ENCODE peak calls at places on chromosome 21, in five cellular contexts. One of them, this sample, is unnamed.
A peak's percentile ranks its signal among the peaks of the same experiment; 100 is the strongest.

GRCh38 chr21:31420988-31421387 is 76.9 kb upstream of the TIAM1 start:
- DNase-seq in HepG2: no peak
- DNase-seq in H1: no peak
- DNase-seq in WTC11: no peak
- DNase-seq in GM12878: no peak
- DNase-seq in this sample: no peak

GRCh38 chr21:44713130-44713529 is 1.8 kb upstream of the TSPEAR start:
- DNase-seq in H1: peak; percentile 45
- DNase-seq in GM12878: no peak
- DNase-seq in HepG2: no peak
- DNase-seq in WTC11: no peak
- DNase-seq in this sample: no peak

GRCh38 chr21:39006653-39007417 is 176.4 kb downstream of the PSMG1 start:
- DNase-seq in WTC11: no peak
- DNase-seq in GM12878: no peak
- DNase-seq in HepG2: no peak
- DNase-seq in H1: no peak
- DNase-seq in this sample: no peak

GRCh38 chr21:44518684-44519083 is 21.3 kb downstream of the KRTAP10-1 start:
- DNase-seq in GM12878: no peak
- DNase-seq in WTC11: no peak
- DNase-seq in HepG2: no peak
- DNase-seq in H1: no peak
- DNase-seq in this sample: no peak

GRCh38 chr21:17650301-17650700 is 37.6 kb upstream of the BTG3 start:
- DNase-seq in H1: no peak
- DNase-seq in HepG2: peak; percentile 32
- DNase-seq in GM12878: no peak
- DNase-seq in WTC11: no peak
- DNase-seq in this sample: no peak

GRCh38 chr21:39007532-39007931 is 175.7 kb downstream of the PSMG1 start:
- DNase-seq in HepG2: no peak
- DNase-seq in WTC11: no peak
- DNase-seq in H1: no peak
- DNase-seq in GM12878: no peak
- DNase-seq in this sample: no peak

GRCh38 chr21:41750051-41750450 is 16.8 kb downstream of the RIPK4 start:
- DNase-seq in WTC11: no peak
- DNase-seq in H1: no peak
- DNase-seq in HepG2: no peak
- DNase-seq in GM12878: no peak
- DNase-seq in this sample: no peak

GRCh38 chr21:43266534-43266933 is 97.7 kb downstream of the CRYAA start:
- DNase-seq in WTC11: no peak
- DNase-seq in GM12878: no peak
- DNase-seq in H1: no peak
- DNase-seq in HepG2: no peak
- DNase-seq in this sample: no peak

GRCh38 chr21:42320791-42321190 is 5.6 kb upstream of the TFF3 start:
- DNase-seq in GM12878: no peak
- DNase-seq in HepG2: no peak
- DNase-seq in WTC11: no peak
- DNase-seq in H1: no peak
- DNase-seq in this sample: no peak

GRCh38 chr21:45127937-45128336 is 53.6 kb downstream of the ADARB1 start:
- DNase-seq in H1: no peak
- DNase-seq in HepG2: no peak
- DNase-seq in GM12878: no peak
- DNase-seq in WTC11: no peak
- DNase-seq in this sample: no peak

GRCh38 chr21:42145569-42146250 is 73.2 kb upstream of the ABCG1 start:
- DNase-seq in GM12878: peak; percentile 17
- DNase-seq in WTC11: peak; percentile 70
- DNase-seq in H1: peak; percentile 74
- DNase-seq in HepG2: peak; percentile 33
- DNase-seq in this sample: peak; percentile 85

GRCh38 chr21:37557261-37557950 is 190.8 kb downstream of the DYRK1A start:
- DNase-seq in H1: no peak
- DNase-seq in WTC11: no peak
- DNase-seq in HepG2: peak; percentile 28
- DNase-seq in GM12878: peak; percentile 91
- DNase-seq in this sample: no peak

GRCh38 chr21:21631961-21632360 is 633.8 kb downstream of the NCAM2 start:
- DNase-seq in GM12878: no peak
- DNase-seq in WTC11: no peak
- DNase-seq in H1: no peak
- DNase-seq in HepG2: no peak
- DNase-seq in this sample: no peak

GRCh38 chr21:21632926-21633325 is 634.7 kb downstream of the NCAM2 start:
- DNase-seq in GM12878: no peak
- DNase-seq in WTC11: no peak
- DNase-seq in H1: no peak
- DNase-seq in HepG2: no peak
- DNase-seq in this sample: no peak
- TF ChIP-seq ATF2 in GM12878: no peak
- TF ChIP-seq ATF2 in WTC11: no peak
- TF ChIP-seq ATF2 in H1: no peak
- TF ChIP-seq ATF2 in HepG2: no peak
- TF ChIP-seq ATF2 in this sample: no peak

GRCh38 chr21:16573581-16573980 is 843.8 kb downstream of the USP25 start:
- DNase-seq in WTC11: no peak
- DNase-seq in HepG2: no peak
- DNase-seq in H1: no peak
- DNase-seq in GM12878: no peak
- DNase-seq in this sample: no peak
- TF ChIP-seq ATF2 in WTC11: no peak
- TF ChIP-seq ATF2 in HepG2: no peak
- TF ChIP-seq ATF2 in H1: no peak
- TF ChIP-seq ATF2 in GM12878: no peak
- TF ChIP-seq ATF2 in this sample: no peak

GRCh38 chr21:35202431-35202830 is 153.3 kb upstream of the RUNX1 start:
- DNase-seq in HepG2: no peak
- DNase-seq in WTC11: no peak
- DNase-seq in H1: no peak
- DNase-seq in GM12878: no peak
- DNase-seq in this sample: no peak
- TF ChIP-seq ATF2 in HepG2: no peak
- TF ChIP-seq ATF2 in WTC11: no peak
- TF ChIP-seq ATF2 in H1: no peak
- TF ChIP-seq ATF2 in GM12878: no peak
- TF ChIP-seq ATF2 in this sample: no peak

DNA sequence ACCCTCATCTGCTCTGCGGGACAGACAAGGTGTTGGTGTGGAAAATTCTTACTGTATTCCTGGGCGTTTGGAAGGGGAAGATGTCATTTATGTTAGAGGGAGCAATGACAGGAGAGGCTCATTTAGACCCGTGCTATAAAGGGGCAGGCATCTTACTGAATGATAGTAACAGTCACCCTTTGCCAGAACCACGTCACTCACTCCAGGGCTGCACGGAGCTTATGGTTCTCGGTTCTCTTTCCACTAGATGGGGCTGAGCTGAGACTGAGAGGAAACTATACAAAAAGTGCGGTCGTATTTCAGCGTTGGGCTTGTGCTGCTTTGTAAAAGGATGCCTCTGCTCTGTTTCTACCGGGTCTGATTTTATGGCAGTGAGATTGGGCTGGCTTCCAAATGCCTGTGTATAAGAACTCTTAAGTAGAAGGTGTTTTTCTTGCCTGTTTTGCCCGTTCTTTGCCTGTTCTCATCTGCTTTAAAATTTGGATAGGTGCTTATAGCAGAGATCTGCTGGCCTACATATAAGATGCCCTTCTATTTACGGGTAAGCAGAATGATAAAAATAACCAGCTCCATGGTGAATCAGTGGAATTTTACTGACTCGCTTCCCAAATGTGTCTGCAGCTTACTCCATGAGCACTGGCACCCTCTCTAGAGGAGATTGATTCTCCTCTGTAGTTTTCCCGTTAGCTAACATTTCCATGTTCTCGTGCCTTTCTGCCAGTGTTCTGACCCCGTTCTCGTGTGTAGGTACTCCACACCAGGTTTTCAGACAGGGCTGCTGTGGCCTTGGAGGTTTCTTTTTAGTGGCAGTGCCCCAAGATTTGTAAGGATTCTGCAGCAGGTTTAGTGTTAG is 55.9 kb downstream of the MRPS6 start:
- DNase-seq in H1: peak; percentile 50
- DNase-seq in HepG2: no peak
- DNase-seq in GM12878: no peak
- DNase-seq in WTC11: no peak
- DNase-seq in this sample: peak; percentile 20
- TF ChIP-seq ATF2 in H1: no peak
- TF ChIP-seq ATF2 in HepG2: no peak
- TF ChIP-seq ATF2 in GM12878: no peak
- TF ChIP-seq ATF2 in WTC11: no peak
- TF ChIP-seq ATF2 in this sample: no peak

GRCh38 chr21:25558123-25558522 is 49.2 kb downstream of the MRPL39 start:
- DNase-seq in WTC11: no peak
- DNase-seq in H1: no peak
- DNase-seq in HepG2: no peak
- DNase-seq in GM12878: no peak
- DNase-seq in this sample: no peak
- TF ChIP-seq ATF2 in WTC11: no peak
- TF ChIP-seq ATF2 in H1: no peak
- TF ChIP-seq ATF2 in HepG2: no peak
- TF ChIP-seq ATF2 in GM12878: no peak
- TF ChIP-seq ATF2 in this sample: no peak

GRCh38 chr21:46128106-46128982 is 27.0 kb downstream of the FTCD start:
- DNase-seq in HepG2: no peak
- DNase-seq in H1: no peak
- DNase-seq in GM12878: no peak
- DNase-seq in WTC11: no peak
- DNase-seq in this sample: no peak
- TF ChIP-seq ATF2 in HepG2: no peak
- TF ChIP-seq ATF2 in H1: no peak
- TF ChIP-seq ATF2 in GM12878: no peak
- TF ChIP-seq ATF2 in WTC11: no peak
- TF ChIP-seq ATF2 in this sample: no peak

This sample was measured in K562.